ENCODE peak calls at places on chromosome 20, in four cellular contexts. Z, B, S and H are unnamed samples.

GRCh38 chr20:45539382-45539781 is at the start of gene WFDC6:
- DNase-seq in Z (no peak), B (no peak), S (no peak), H (no peak)

GRCh38 chr20:51490635-51491034 is 51.9 kb downstream of the NFATC2 start:
- DNase-seq in Z (no peak), S (no peak), B (no peak), H (no peak)

GRCh38 chr20:25196701-25197120 is 1.2 kb downstream of the ENTPD6 start:
- DNase-seq in S (no peak), Z (no peak), B (no peak), H (no peak)

GRCh38 chr20:32841174-32841573 is 17.5 kb upstream of the EFCAB8 start:
- DNase-seq in B (no peak), S (no peak), Z (no peak), H (no peak)

GRCh38 chr20:7090753-7091310 is 323.3 kb downstream of the BMP2 start:
- DNase-seq in Z (no peak), B (no peak), S (no peak), H (no peak)

GRCh38 chr20:50561379-50562078 is 51.3 kb downstream of the PTPN1 start:
- DNase-seq in S (no peak), B (no peak), Z (peak), H (no peak)

GRCh38 chr20:34970193-34971037 is 14.7 kb downstream of the MYH7B start:
- DNase-seq in S (no peak), Z (no peak), B (no peak), H (no peak)

GRCh38 chr20:35049776-35050352 is 42.7 kb downstream of the TRPC4AP start:
- DNase-seq in Z (no peak), S (no peak), B (no peak), H (no peak)

GRCh38 chr20:38252292-38253288 is 7.9 kb downstream of the KIAA1755 start:
- DNase-seq in Z (no peak), B (no peak), S (no peak), H (no peak)

GRCh38 chr20:61260905-61261304 is 8.8 kb downstream of the CDH4 start:
- DNase-seq in S (no peak), Z (no peak), B (no peak), H (no peak)

GRCh38 chr20:36631651-36632050 is 14.3 kb downstream of the SLA2 start:
- DNase-seq in B (no peak), Z (no peak), S (no peak), H (no peak)

GRCh38 chr20:55582498-55582897 is 422.8 kb downstream of the CBLN4 start:
- DNase-seq in B (no peak), S (no peak), Z (no peak), H (no peak)

GRCh38 chr20:4563534-4563933 is 158.2 kb upstream of the PRND start:
- DNase-seq in B (peak), Z (no peak), S (no peak), H (no peak)
- TF ChIP-seq EGR1 in B (no peak), Z (no peak), S (no peak), H (no peak)

GRCh38 chr20:62739067-62739466 is 30.4 kb downstream of the NTSR1 start:
- DNase-seq in S (no peak), Z (no peak), B (no peak), H (no peak)

GRCh38 chr20:62740286-62741141 is 31.9 kb downstream of the NTSR1 start:
- DNase-seq in S (no peak), B (peak), Z (peak), H (peak)

GRCh38 chr20:62741191-62741676 is 32.6 kb downstream of the NTSR1 start:
- DNase-seq in S (no peak), B (no peak), Z (no peak), H (no peak)

GRCh38 chr20:62737971-62738881 is 29.6 kb downstream of the NTSR1 start:
- DNase-seq in Z (no peak), S (no peak), B (no peak), H (no peak)

DNA sequence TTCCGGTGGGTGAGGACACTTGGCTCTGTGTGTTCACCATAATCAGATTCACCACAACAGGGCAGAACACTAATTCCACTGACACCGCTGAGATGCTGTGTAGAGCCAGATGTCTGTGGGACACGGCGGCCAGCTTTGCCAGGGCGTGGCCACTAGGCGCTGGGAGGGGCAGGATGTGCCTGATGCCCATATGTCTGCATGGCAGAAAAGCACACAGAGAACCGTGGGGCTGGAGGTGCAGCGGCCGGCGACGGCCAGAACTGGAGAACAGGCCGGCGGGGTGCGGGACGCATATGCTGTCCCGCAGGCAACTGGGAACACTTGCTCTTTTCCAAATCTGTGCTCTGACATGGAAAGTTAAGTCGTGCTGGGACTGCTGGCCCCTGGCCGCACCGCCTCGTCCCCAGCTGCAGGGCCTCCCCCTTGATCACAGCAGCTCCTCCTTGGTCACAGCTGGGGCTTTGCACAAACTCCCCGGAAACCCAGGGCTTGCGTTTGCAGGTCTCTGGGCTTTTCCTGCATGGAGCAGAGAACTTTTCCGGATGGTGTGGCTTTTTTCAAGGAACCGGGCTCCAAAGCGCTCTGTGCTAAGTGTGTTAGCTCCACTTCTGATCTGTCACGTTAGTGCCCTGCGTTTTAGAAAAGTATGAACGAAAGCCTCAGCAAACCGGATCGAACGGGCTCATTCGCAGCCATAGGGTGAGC is 31.1 kb downstream of the NTSR1 start:
- DNase-seq in S (no peak), Z (no peak), B (no peak), H (no peak)
- TF ChIP-seq EGR1 in S (no peak), Z (no peak), B (no peak), H (no peak)

DNA sequence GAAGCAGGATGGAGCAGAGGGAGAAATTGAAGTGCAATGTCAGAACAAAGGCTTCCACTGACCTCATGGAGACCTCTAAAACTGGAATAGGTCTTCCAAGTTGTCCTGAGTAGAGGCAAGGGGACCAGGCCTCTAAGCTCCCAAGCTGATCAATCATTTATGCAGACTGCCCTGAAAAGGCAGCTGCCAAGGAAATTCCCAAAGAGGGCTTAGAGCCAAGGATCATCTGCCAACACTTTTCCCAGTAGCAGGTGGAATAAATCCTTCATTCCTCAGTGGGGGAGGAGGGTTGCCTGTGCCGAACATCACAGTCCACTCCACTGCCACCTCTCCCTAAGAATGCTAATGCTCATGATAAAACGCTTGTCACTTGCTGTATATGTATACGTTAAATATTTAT is 29.3 kb upstream of the RALY start:
- DNase-seq in B (no peak), S (no peak), Z (no peak), H (no peak)
- TF ChIP-seq EGR1 in B (no peak), S (no peak), Z (no peak), H (no peak)

GRCh38 chr20:57620999-57621398 is 773 bp upstream of the ZBP1 start:
- DNase-seq in S (no peak), B (no peak), Z (no peak), H (no peak)
- TF ChIP-seq EGR1 in S (no peak), B (no peak), Z (no peak), H (no peak)

GRCh38 chr20:13749811-13750210 is 34.9 kb downstream of the ESF1 start:
- DNase-seq in Z (no peak), B (no peak), S (no peak), H (no peak)
- TF ChIP-seq EGR1 in Z (no peak), B (no peak), S (no peak), H (no peak)